ENCODE peak calls at places on chromosomes 4 and X, in eight cellular contexts. L is fibroblast of lung, H is endothelial cell, E is epithelial cell of esophagus, N is mucosa of descending colon, B is IMR-90, O is AG09309, R is BE2C. P is an unnamed sample.

GRCh38 chrX:84044051-84044450 is 143.9 kb downstream of the RPS6KA6 start:
- DNase-seq in N (no peak), R (no peak), E (no peak), O (no peak), L (no peak), H (no peak), B (no peak), P (no peak)

GRCh38 chr4:59553063-59553738 is 1646.9 kb upstream of the ADGRL3 start:
- DNase-seq in N (no peak), B (no peak), E (peak; percentile 3), L (peak; percentile 33), R (no peak), O (no peak), H (no peak), P (peak; percentile 47)

GRCh38 chrX:47366051-47366722 is 4.2 kb upstream of the ZNF157 start:
- DNase-seq in O (no peak), L (peak; percentile 74), R (peak; percentile 77), E (peak; percentile 76), B (peak; percentile 57), N (peak; percentile 60), H (peak; percentile 58), P (no peak)

GRCh38 chrX:149504226-149504914 is 736 bp downstream of the IDS start:
- DNase-seq in O (no peak), L (no peak), R (peak; percentile 74), N (peak; percentile 63), H (peak; percentile 35), E (no peak), B (no peak), P (no peak)

GRCh38 chr4:63049726-63050125 is 1359.5 kb downstream of the TECRL start:
- DNase-seq in R (no peak), O (no peak), N (no peak), H (no peak), B (no peak), E (no peak), L (no peak), P (peak; percentile 9)

GRCh38 chr4:144903953-144904711 is 193.9 kb downstream of the ANAPC10 start:
- DNase-seq in N (no peak), E (peak; percentile 47), O (no peak), B (no peak), R (no peak), L (peak; percentile 69), H (no peak), P (peak; percentile 28)

GRCh38 chr4:99790796-99791617 is 25.6 kb upstream of the DAPP1 start:
- DNase-seq in B (no peak), R (no peak), H (no peak), E (peak; percentile 78), L (peak; percentile 70), O (no peak), N (no peak), P (peak; percentile 67)

GRCh38 chrX:53088136-53088974 is 5.6 kb upstream of the KANTR start:
- DNase-seq in O (peak; percentile 38), N (peak; percentile 88), R (peak; percentile 80), B (peak; percentile 78), L (peak; percentile 85), H (peak; percentile 59), E (peak; percentile 89), P (peak; percentile 91)

GRCh38 chr4:83180469-83180968 is 66.0 kb upstream of the PLAC8 start:
- DNase-seq in O (no peak), N (no peak), H (no peak), B (no peak), R (no peak), E (no peak), L (no peak), P (no peak)

GRCh38 chr4:172596206-172596605 is 572.4 kb upstream of the GALNT7 start:
- DNase-seq in H (no peak), O (no peak), B (no peak), N (no peak), R (no peak), E (no peak), L (no peak), P (no peak)

GRCh38 chr4:2977116-2978097 is 14.0 kb downstream of the GRK4 start:
- DNase-seq in E (peak; percentile 71), B (peak; percentile 56), R (peak; percentile 40), H (no peak), L (peak; percentile 78), N (no peak), O (peak; percentile 17), P (peak; percentile 57)

GRCh38 chr4:186557486-186557885 is 2.1 kb upstream of the MTNR1A start:
- DNase-seq in N (no peak), R (no peak), B (peak; percentile 45), O (no peak), L (peak; percentile 50), E (peak; percentile 35), H (no peak), P (peak; percentile 16)

GRCh38 chrX:154409222-154409871 is at the start of gene DNASE1L1:
- DNase-seq in L (peak; percentile 90), R (peak; percentile 94), O (peak; percentile 32), N (peak; percentile 94), B (peak; percentile 87), H (peak; percentile 69), E (peak; percentile 74), P (peak; percentile 89)

GRCh38 chr4:75919914-75920313 is 17.7 kb upstream of the PPEF2 start:
- DNase-seq in R (no peak), O (no peak), H (no peak), E (no peak), B (peak; percentile 20), N (peak; percentile 76), L (peak; percentile 38), P (no peak)

GRCh38 chr4:185165605-185166063 is 22.6 kb downstream of the SLC25A4 start:
- DNase-seq in O (peak; percentile 79), H (no peak), R (no peak), N (no peak), B (peak; percentile 87), L (peak; percentile 94), E (no peak), P (peak; percentile 30)

GRCh38 chr4:83490876-83491450 is 6.1 kb upstream of the ABRAXAS1 start:
- DNase-seq in L (peak; percentile 24), O (no peak), R (peak; percentile 20), E (peak; percentile 46), B (peak; percentile 18), H (peak; percentile 21), N (no peak), P (peak; percentile 55)

GRCh38 chr4:75671802-75672421 is 1.3 kb downstream of the G3BP2 start:
- DNase-seq in H (no peak), N (no peak), B (no peak), L (no peak), E (no peak), R (no peak), O (no peak), P (peak; percentile 8)

GRCh38 chr4:91497892-91498291 is 805.9 kb upstream of the GRID2 start:
- DNase-seq in E (no peak), O (no peak), B (no peak), L (no peak), R (no peak), H (no peak), N (no peak), P (no peak)

GRCh38 chrX:46649421-46650260 is 76.1 kb downstream of the CHST7 start:
- DNase-seq in B (peak; percentile 19), O (no peak), N (no peak), L (no peak), R (peak; percentile 38), H (peak; percentile 53), E (no peak), P (no peak)

GRCh38 chr4:184856277-184856609 is 30.5 kb upstream of the ACSL1 start:
- DNase-seq in B (no peak), L (no peak), H (no peak), N (no peak), E (no peak), R (no peak), O (no peak), P (no peak)

GRCh38 chrX:96729868-96730643 is 45.4 kb downstream of the DIAPH2 start:
- DNase-seq in R (no peak), O (no peak), H (no peak), L (no peak), E (no peak), B (no peak), N (no peak), P (no peak)

GRCh38 chr4:78409612-78410202 is 141.9 kb upstream of the ANXA3 start:
- DNase-seq in B (no peak), N (no peak), H (no peak), E (peak; percentile 48), R (no peak), L (no peak), O (no peak), P (no peak)

GRCh38 chrX:33195698-33196097 is 15.7 kb downstream of the DMD start:
- DNase-seq in B (peak; percentile 31), L (no peak), R (no peak), O (no peak), H (no peak), E (peak; percentile 36), N (no peak), P (no peak)

GRCh38 chrX:148049441-148049840 is 68.3 kb downstream of the FMR1NB start:
- DNase-seq in L (peak; percentile 25), N (no peak), E (peak; percentile 34), B (peak; percentile 18), H (peak; percentile 3), R (no peak), O (no peak), P (peak; percentile 38)
- TF ChIP-seq CTCF in L (peak; percentile 33), N (no peak), E (peak; percentile 53), B (peak; percentile 63), H (peak; percentile 35), R (peak; percentile 46), O (peak; percentile 55), P (peak; percentile 42)

GRCh38 chr4:147984065-147984777 is 252.3 kb downstream of the ARHGAP10 start:
- DNase-seq in O (no peak), E (peak; percentile 47), R (peak; percentile 57), N (no peak), B (peak; percentile 54), L (peak; percentile 30), H (peak; percentile 52), P (peak; percentile 59)
- TF ChIP-seq CTCF in O (peak; percentile 82), E (peak; percentile 79), R (peak; percentile 89), N (peak; percentile 46), B (peak; percentile 73), L (peak; percentile 60), H (peak; percentile 80), P (peak; percentile 79)

DNA sequence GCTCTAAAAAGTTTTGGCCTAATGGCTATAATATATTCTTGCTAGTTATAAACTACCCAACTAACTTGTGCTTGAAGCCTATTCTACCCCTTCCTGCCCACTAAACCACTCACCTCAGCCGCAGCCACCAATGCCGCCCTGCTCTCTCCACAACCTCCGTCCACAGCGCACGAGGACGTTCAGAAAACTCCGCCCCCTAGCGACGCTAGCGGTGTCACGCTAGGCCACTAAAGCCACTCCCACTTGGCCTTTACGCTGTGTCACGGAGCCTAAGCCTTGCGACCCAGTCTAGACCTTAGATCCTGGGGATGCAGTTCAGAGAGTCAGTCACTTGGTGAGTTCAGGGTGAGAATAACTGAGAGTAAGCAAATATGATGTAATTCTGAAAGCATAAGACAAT is at the start of gene TEX11:
- DNase-seq in H (no peak), B (no peak), O (no peak), N (no peak), E (no peak), R (no peak), L (no peak), P (no peak)
- TF ChIP-seq CTCF in H (no peak), B (no peak), O (peak; percentile 6), N (no peak), E (no peak), R (no peak), L (no peak), P (no peak)

DNA sequence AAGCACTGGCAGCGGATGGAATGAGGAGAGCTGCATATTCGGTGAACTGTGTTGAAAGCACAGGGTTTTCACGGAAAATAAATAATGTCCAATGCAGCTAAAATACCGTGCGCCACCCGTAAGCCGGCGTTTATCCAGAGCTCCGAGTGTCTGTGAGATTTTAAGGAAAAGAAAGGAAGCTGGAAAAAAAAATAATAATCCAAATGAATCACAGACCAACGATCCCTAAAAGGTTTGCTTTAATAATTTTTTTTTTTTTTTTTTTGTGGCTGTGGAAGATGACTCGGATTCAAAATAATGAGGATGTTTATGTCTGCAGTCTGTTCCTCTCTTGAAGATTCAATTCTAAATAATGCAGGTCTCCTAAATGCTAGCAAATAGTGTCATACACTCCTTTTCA is 84.5 kb upstream of the PPP2R3B start:
- DNase-seq in O (no peak), R (no peak), L (no peak), H (no peak), E (no peak), N (no peak), B (no peak), P (no peak)
- TF ChIP-seq CTCF in O (no peak), R (no peak), L (no peak), H (no peak), E (no peak), N (no peak), B (no peak), P (no peak)

P was measured in MCF 10A.